ENCODE peak calls at places on chromosomes 12 and 14, in four cellular contexts. I, E, A and O are unnamed samples.
A peak's percentile ranks its signal among the peaks of the same experiment; 100 is the strongest.

GRCh38 chr12:49588761-49589516 is 16.5 kb downstream of the FAM186B start:
- DNase-seq in E (no peak), A (no peak), I (no peak), O (no peak)

GRCh38 chr12:124053855-124054254 is 80.8 kb downstream of the ZNF664 start:
- DNase-seq in A (peak; percentile 52), I (peak; percentile 45), E (peak; percentile 46), O (no peak)

GRCh38 chr12:77685112-77685511 is 145.6 kb upstream of the NAV3 start:
- DNase-seq in I (peak; percentile 53), E (peak; percentile 1), A (peak; percentile 56), O (peak; percentile 7)

GRCh38 chr12:6899837-6900519 is 4.6 kb upstream of the LRRC23 start:
- DNase-seq in A (peak; percentile 78), E (peak; percentile 75), I (no peak), O (no peak)

GRCh38 chr14:100213956-100214767 is 24.8 kb upstream of the YY1 start:
- DNase-seq in I (peak; percentile 94), E (peak; percentile 94), A (peak; percentile 85), O (no peak)

GRCh38 chr14:63405715-63406114 is 87.0 kb upstream of the GPHB5 start:
- DNase-seq in I (no peak), A (no peak), E (no peak), O (no peak)

GRCh38 chr14:24992624-24993360 is 57.2 kb downstream of the STXBP6 start:
- DNase-seq in I (no peak), E (no peak), A (no peak), O (no peak)

GRCh38 chr14:23436327-23437141 is 1.1 kb upstream of the MYH7 start:
- DNase-seq in I (no peak), A (no peak), E (peak; percentile 69), O (no peak)

GRCh38 chr12:65526311-65526710 is 247.8 kb downstream of the MSRB3 start:
- DNase-seq in A (no peak), E (no peak), I (no peak), O (no peak)

GRCh38 chr12:1918081-1918874 is at the start of gene CACNA2D4:
- DNase-seq in E (peak; percentile 27), I (peak; percentile 4), A (no peak), O (no peak)

GRCh38 chr14:20604291-20604690 is 13.1 kb upstream of the RNASE12 start:
- DNase-seq in A (no peak), I (no peak), E (no peak), O (no peak)

GRCh38 chr12:107475900-107476299 is 209.7 kb upstream of the PWP1 start:
- DNase-seq in I (no peak), E (no peak), A (no peak), O (no peak)

GRCh38 chr14:60151715-60152114 is 13.5 kb downstream of the DHRS7 start:
- DNase-seq in E (no peak), A (no peak), I (no peak), O (no peak)

GRCh38 chr12:57389033-57389432 is 41.8 kb downstream of the R3HDM2 start:
- DNase-seq in E (no peak), A (no peak), I (no peak), O (no peak)

DNA sequence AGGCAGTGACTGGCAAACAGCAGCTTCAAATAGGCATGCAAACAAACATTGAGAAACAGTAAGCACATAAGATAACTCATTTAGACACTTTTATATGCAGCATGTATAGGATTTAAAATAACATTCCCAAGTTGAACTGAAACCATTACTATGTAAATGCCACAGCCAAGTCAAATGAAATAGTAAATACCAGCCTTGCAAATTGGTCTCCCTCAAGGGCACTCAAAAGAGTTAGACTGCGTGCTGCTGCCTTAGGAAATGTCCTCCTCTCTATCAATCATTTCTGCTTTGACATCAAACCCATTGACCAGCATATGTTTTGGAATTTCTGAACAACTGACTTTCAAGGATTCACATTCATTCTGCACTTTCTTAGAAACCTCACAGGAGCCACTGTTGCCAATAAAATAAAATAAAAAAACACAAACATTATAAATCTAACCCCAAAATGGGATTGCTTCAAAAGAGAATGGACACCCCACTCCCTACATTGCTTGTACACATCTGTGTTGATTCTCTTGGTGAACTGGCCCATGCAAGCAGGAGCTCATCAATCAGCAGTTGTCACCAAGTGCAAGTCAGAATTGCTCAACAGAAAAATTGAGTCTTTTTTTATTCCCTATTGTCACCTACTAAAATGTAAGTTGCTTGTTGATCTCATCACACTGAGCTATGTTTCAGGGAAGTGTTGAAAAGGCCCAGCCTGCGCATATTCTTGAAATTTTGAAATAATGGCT is 256.2 kb downstream of the DAD1 start:
- DNase-seq in E (peak; percentile 23), I (no peak), A (peak; percentile 34), O (no peak)
- TF ChIP-seq FOXK2 in E (peak; percentile 12), I (no peak), A (no peak), O (no peak)

GRCh38 chr14:35808076-35808657 is 928 bp downstream of the RALGAPA1 start:
- DNase-seq in A (no peak), I (peak; percentile 12), E (peak; percentile 48), O (no peak)
- TF ChIP-seq FOXK2 in A (no peak), I (no peak), E (no peak), O (no peak)

DNA sequence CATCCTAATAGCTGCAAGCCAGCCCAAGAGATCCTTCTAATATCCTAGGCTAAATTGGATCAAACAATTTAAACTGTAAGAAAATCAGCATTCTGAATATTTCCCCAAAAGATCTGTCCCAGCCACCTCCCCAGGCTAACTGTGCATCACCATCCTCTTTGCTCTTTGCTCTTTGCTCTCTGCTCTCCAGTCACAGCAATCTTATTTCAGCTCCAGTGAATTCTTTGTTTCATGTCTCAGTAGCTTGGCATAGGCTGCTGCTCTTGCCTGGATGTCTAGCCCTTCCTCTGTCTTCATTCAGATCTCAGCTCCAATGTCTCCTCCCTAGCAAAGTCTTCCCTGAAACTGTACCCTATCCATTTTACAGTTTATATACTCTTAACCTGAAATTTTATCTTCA is 399.8 kb upstream of the USP15 start:
- DNase-seq in E (no peak), I (no peak), A (no peak), O (no peak)
- TF ChIP-seq FOXK2 in E (no peak), I (no peak), A (no peak), O (no peak)

GRCh38 chr14:26454105-26454504 is 143.7 kb downstream of the NOVA1 start:
- DNase-seq in A (no peak), I (no peak), E (no peak), O (no peak)
- TF ChIP-seq FOXK2 in A (no peak), I (no peak), E (no peak), O (no peak)

DNA sequence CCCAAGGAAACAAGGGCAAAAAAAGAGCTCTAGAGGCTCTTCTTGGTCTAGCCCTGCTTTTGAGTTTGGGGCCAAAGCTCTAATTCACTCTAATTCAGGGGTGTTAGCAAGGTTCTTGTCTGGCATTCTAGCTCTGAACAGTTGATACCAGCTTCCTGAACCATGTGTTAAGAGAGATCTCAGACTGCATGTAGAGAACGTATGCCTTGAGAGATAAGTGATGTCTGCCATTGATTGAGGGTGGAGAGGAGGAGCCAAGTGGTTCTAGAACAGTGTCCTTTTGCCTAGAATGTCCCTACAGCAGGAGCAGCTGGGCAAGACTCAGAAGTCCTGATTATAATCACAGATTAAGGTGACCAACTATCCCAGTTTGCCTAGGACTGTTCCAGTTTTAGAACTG is 18.2 kb upstream of the POC1B start:
- DNase-seq in E (peak; percentile 38), I (no peak), A (no peak), O (no peak)
- TF ChIP-seq FOXK2 in E (no peak), I (no peak), A (no peak), O (no peak)